ENCODE peak calls at places on chromosome 1, in four cellular contexts. Y is PC-3, Q is breast epithelium, W is pancreas. N is an unnamed sample. For H3K36me3, the result is how much of the 10 kb centered on the place peaks cover.

GRCh38 chr1:57278558-57278957 is 145.3 kb downstream of the DAB1 start:
- DNase-seq in Y (no peak), Q (no peak), W (no peak), N (no peak)

GRCh38 chr1:28416509-28417194 is 47.1 kb downstream of the PHACTR4 start:
- DNase-seq in Y (peak), Q (no peak), W (no peak), N (no peak)

GRCh38 chr1:28087614-28088167 is 719 bp downstream of the EYA3 start:
- DNase-seq in Y (no peak), Q (no peak), W (no peak), N (no peak)

GRCh38 chr1:145999321-146000024 is 3.1 kb upstream of the TXNIP start:
- DNase-seq in Y (peak), Q (no peak), W (peak), N (peak)

GRCh38 chr1:203557958-203558760 is 64.2 kb downstream of the OPTC start:
- DNase-seq in Y (peak), Q (no peak), W (no peak), N (peak)

GRCh38 chr1:62362061-62362951 is 43.1 kb upstream of the KANK4 start:
- DNase-seq in Y (no peak), Q (no peak), W (peak), N (no peak)

GRCh38 chr1:93735722-93736121 is 54.1 kb upstream of the BCAR3 start:
- DNase-seq in Y (peak), Q (no peak), W (no peak), N (peak)

GRCh38 chr1:99751877-99752504 is 14.4 kb downstream of the FRRS1 start:
- DNase-seq in Y (no peak), Q (no peak), W (no peak), N (no peak)

GRCh38 chr1:58356402-58356801 is 190.1 kb downstream of the OMA1 start:
- DNase-seq in Y (no peak), Q (no peak), W (no peak), N (no peak)

GRCh38 chr1:179816196-179816960 is 61.2 kb downstream of the TOR1AIP2 start:
- DNase-seq in Y (no peak), Q (no peak), W (no peak), N (no peak)

GRCh38 chr1:170351368-170351946 is 180.5 kb upstream of the GORAB start:
- DNase-seq in Y (no peak), Q (no peak), W (no peak), N (no peak)

GRCh38 chr1:156858959-156859522 is at the start of gene INSRR:
- DNase-seq in Y (no peak), Q (no peak), W (no peak), N (no peak)
- H3K4me3 ChIP-seq in Y (peak), Q (peak), W (no peak), N (peak)

GRCh38 chr1:112699425-112700144 is 7.3 kb downstream of the RHOC start:
- DNase-seq in Y (no peak), Q (no peak), W (no peak), N (no peak)
- H3K36me3 ChIP-seq in Y (under half), Q (under half), W (under half), N (half or more)

DNA sequence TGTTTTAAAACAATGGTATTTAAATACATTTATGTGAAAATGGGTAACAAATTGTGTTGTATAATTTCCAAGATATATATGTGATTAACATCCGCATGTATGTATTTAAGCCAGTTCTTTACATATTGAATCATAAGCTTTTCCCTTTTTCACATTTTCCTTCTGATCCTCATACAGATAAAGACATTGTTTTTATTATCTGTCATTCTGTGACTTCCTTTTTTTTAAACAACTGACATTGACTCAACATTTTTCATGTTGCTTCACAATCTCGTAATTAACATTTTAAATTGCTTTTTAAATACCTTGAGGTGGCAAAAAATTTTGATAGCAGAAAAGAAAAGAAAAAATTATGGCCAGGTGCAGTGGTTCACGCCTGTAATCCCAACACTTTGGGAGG is 1.4 kb downstream of the STXBP3 start:
- DNase-seq in Y (no peak), Q (no peak), W (no peak), N (no peak)
- H3K4me3 ChIP-seq in Y (peak), Q (peak), W (no peak), N (peak)

GRCh38 chr1:173937062-173937461 is 19.9 kb upstream of the SERPINC1 start:
- DNase-seq in Y (no peak), Q (no peak), W (no peak), N (no peak)
- H3K36me3 ChIP-seq in Y (under half), Q (under half), W (under half), N (under half)

DNA sequence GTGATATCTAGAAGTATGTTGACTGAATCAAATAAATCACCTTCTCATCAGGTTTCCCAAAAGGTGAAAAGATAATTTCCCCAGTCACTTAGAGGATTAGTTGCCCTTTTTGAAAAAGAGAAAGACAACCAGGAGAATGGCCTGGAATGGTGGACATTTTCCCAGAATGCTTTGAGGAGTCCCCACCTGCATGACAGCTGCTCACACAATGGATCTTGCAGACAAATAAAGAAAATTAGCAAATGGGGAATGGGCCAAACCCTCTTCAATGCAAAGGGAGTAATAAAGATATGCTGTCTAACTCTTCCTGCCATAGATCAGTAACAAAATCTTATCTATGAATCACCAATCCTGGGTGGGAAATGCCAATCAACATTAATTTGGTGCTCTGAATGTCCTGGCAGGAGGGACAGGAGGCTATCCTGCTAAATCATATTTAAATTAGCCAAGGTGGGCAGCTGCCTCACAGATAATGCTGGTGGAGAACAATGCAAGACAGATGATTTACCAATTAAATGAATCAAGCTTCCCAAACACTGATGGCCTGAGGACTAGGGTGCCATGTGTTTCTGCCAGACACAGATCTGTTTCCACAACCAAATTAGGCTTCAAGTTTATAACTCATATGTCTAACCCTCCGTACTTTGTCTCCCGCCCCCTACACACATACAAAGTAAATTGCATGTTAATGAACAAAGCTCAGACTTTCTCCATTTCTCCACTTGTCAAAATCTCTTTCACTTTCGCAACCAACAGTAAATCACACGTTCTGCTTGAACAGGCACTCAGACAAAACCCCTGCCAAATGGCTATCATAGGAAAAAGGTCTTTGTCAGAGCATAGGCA is 488.0 kb upstream of the PLXNA2 start:
- DNase-seq in Y (no peak), Q (no peak), W (no peak), N (no peak)
- H3K4me3 ChIP-seq in Y (no peak), Q (no peak), W (no peak), N (peak)

DNA sequence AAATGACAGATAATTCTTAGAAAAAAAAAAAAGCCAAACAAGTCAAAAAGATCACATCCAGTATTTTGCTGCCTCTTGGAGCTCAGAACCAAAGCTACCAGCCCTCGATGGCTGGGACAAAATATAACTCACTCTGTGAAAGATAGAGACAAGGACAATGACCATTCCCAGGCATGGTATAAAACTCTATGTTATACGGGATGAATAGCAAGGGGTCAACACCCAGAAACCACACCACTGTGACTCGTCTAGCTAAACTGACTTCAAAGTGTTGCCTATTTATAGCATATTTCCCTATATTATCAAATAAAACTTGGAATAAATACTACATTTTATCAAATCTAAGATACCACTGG is 10.1 kb downstream of the TMEM63A start:
- DNase-seq in Y (peak), Q (no peak), W (no peak), N (no peak)
- H3K36me3 ChIP-seq in Y (half or more), Q (under half), W (under half), N (under half)

DNA sequence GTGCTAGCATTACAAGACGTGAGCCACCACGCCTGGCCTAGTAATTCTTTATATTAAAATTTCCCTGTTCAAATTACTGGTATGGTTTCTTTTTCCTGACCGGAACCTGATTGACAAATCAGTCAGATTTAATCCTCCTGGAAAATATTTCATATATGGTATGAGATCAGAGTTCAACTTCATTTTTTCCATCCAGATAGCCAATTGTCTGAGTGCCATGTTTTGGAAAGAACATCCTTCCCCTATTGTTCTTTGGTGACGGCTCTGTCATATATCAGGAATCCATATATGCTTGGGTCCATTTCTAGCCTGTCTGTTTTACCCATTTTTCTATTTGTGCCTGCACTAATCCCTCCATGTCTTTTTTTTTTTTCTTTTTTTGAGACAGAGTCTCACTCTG is 39.1 kb upstream of the KLF17 start:
- DNase-seq in Y (no peak), Q (no peak), W (no peak), N (no peak)
- H3K4me3 ChIP-seq in Y (no peak), Q (no peak), W (no peak), N (no peak)

DNA sequence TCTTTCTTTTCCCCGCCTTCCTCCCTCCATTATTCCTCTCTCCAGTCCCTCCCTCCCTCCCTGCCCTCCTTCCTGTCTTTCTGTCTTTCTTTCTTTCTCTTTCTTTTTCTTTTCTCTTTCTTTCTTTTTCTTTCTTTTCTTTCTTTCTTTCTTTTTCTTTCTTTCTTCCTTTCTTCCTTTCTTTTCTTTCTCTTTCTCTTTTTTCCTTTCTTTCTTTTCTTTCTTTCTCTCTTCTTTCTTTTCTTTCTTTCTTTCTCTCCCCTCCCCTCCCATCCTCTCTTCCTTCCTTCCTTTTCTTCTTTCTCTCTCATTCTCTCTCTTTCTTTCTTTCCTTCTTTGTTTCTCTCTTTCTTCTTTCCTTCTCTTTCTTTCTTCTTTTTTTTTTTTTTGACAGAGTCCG is 402.2 kb upstream of the PLXNA2 start:
- DNase-seq in Y (no peak), Q (no peak), W (no peak), N (no peak)
- H3K36me3 ChIP-seq in Y (under half), Q (under half), W (under half), N (under half)

GRCh38 chr1:25893072-25893604 is 13.1 kb downstream of the STMN1 start:
- DNase-seq in Y (no peak), Q (no peak), W (no peak), N (no peak)

GRCh38 chr1:25898223-25899015 is 7.8 kb downstream of the STMN1 start:
- DNase-seq in Y (no peak), Q (no peak), W (no peak), N (no peak)

GRCh38 chr1:25897754-25898153 is 8.5 kb downstream of the STMN1 start:
- DNase-seq in Y (no peak), Q (no peak), W (no peak), N (no peak)

GRCh38 chr1:25895365-25895990 is 10.7 kb downstream of the STMN1 start:
- DNase-seq in Y (peak), Q (peak), W (peak), N (peak)

GRCh38 chr1:25896266-25896665 is 10.0 kb downstream of the STMN1 start:
- DNase-seq in Y (peak), Q (no peak), W (no peak), N (peak)
- H3K4me3 ChIP-seq in Y (no peak), Q (no peak), W (no peak), N (no peak)

GRCh38 chr1:228343211-228343661 is 63.4 kb downstream of the TRIM11 start:
- DNase-seq in Y (no peak), Q (no peak), W (peak), N (no peak)
- H3K36me3 ChIP-seq in Y (under half), Q (under half), W (under half), N (under half)

N was measured in MG63.